ENCODE peak calls at places on chromosomes 6 and 20, in ten cellular contexts. Z is HepG2; T is activated naive CD4-positive, alpha-beta T cell; C is amniotic stem cell; J is fibroblast of pulmonary artery; S is WTC11; N is cardiac muscle cell; B is ovary; F is NCI-H1105; I is pulmonary artery endothelial cell. K is an unnamed sample.

GRCh38 chr6:44151348-44152108 is 7.1 kb upstream of the CAPN11 start:
- DNase-seq in Z (peak), T (peak), C (no peak), J (peak), S (peak), N (peak), B (peak), F (peak), I (no peak), K (peak)

GRCh38 chr6:134111062-134111677 is 58.7 kb upstream of the SLC2A12 start:
- DNase-seq in Z (peak), T (no peak), C (peak), J (peak), S (peak), N (peak), B (no peak), F (no peak), I (peak), K (peak)

GRCh38 chr6:151370509-151371078 is 20.8 kb downstream of the ZBTB2 start:
- DNase-seq in Z (no peak), T (no peak), C (no peak), J (peak), S (no peak), N (peak), B (no peak), F (no peak), I (no peak), K (peak)

GRCh38 chr6:13848553-13849150 is 34.3 kb upstream of the MCUR1 start:
- DNase-seq in Z (no peak), T (no peak), C (no peak), J (no peak), S (no peak), N (peak), B (no peak), F (no peak), I (no peak), K (no peak)

GRCh38 chr6:79878142-79878748 is 69.1 kb downstream of the ELOVL4 start:
- DNase-seq in Z (no peak), T (no peak), C (no peak), J (peak), S (no peak), N (peak), B (no peak), F (no peak), I (no peak), K (peak)

GRCh38 chr6:128557086-128557485 is 36.7 kb upstream of the PTPRK start:
- DNase-seq in Z (no peak), T (no peak), C (no peak), J (peak), S (no peak), N (peak), B (no peak), F (no peak), I (no peak), K (peak)

GRCh38 chr6:34273242-34273805 is 24.5 kb upstream of the SMIM29 start:
- DNase-seq in Z (peak), T (no peak), C (no peak), J (peak), S (no peak), N (peak), B (peak), F (no peak), I (peak), K (peak)

GRCh38 chr6:152595507-152595906 is 41.7 kb downstream of the SYNE1 start:
- DNase-seq in Z (peak), T (no peak), C (no peak), J (peak), S (no peak), N (peak), B (no peak), F (no peak), I (no peak), K (no peak)

GRCh38 chr6:48813821-48814220 is 649.2 kb downstream of the MMUT start:
- DNase-seq in Z (no peak), T (no peak), C (no peak), J (peak), S (no peak), N (peak), B (no peak), F (no peak), I (no peak), K (peak)

GRCh38 chr6:131547524-131547923 is 25.5 kb upstream of the ARG1 start:
- DNase-seq in Z (no peak), T (no peak), C (no peak), J (no peak), S (no peak), N (no peak), B (no peak), F (no peak), I (no peak), K (no peak)

GRCh38 chr6:17054647-17055046 is 47.2 kb upstream of the STMND1 start:
- DNase-seq in Z (no peak), T (no peak), C (no peak), J (no peak), S (no peak), N (no peak), B (no peak), F (no peak), I (no peak), K (no peak)

GRCh38 chr6:95197590-95197989 is 379.7 kb upstream of the MANEA start:
- DNase-seq in Z (no peak), T (no peak), C (no peak), J (no peak), S (no peak), N (no peak), B (no peak), F (no peak), I (no peak), K (no peak)

GRCh38 chr20:59823456-59823855 is 110.0 kb downstream of the SYCP2 start:
- DNase-seq in Z (no peak), T (no peak), C (no peak), J (no peak), S (no peak), N (no peak), B (no peak), F (no peak), I (no peak), K (no peak)

GRCh38 chr20:54355631-54356280 is 119.6 kb upstream of the DOK5 start:
- DNase-seq in Z (no peak), T (no peak), C (no peak), J (peak), S (no peak), N (peak), B (no peak), F (no peak), I (no peak), K (no peak)

GRCh38 chr20:22687676-22688360 is 103.4 kb upstream of the FOXA2 start:
- DNase-seq in Z (no peak), T (no peak), C (no peak), J (no peak), S (no peak), N (no peak), B (no peak), F (no peak), I (no peak), K (no peak)

GRCh38 chr6:108800510-108800909 is 47.7 kb upstream of the ARMC2 start:
- DNase-seq in Z (no peak), T (no peak), C (no peak), J (peak), S (no peak), N (peak), B (no peak), F (no peak), I (no peak), K (no peak)

GRCh38 chr6:142380626-142381025 is 78.8 kb downstream of the ADGRG6 start:
- DNase-seq in Z (no peak), T (no peak), C (no peak), J (no peak), S (no peak), N (no peak), B (no peak), F (no peak), I (no peak), K (no peak)

GRCh38 chr6:56036911-56037310 is 161.5 kb upstream of the BMP5 start:
- DNase-seq in Z (no peak), T (no peak), C (no peak), J (no peak), S (no peak), N (no peak), B (no peak), F (no peak), I (no peak), K (no peak)

GRCh38 chr20:51029963-51030930 is 7.3 kb upstream of the KCNG1 start:
- DNase-seq in Z (no peak), T (no peak), C (no peak), J (peak), S (no peak), N (peak), B (no peak), F (no peak), I (no peak), K (no peak)

GRCh38 chr6:91483415-91483814 is 896.5 kb upstream of the MAP3K7 start:
- DNase-seq in Z (no peak), T (no peak), C (no peak), J (no peak), S (no peak), N (no peak), B (no peak), F (no peak), I (no peak), K (no peak)

GRCh38 chr6:71248306-71248705 is 40.3 kb upstream of the OGFRL1 start:
- DNase-seq in Z (peak), T (no peak), C (peak), J (peak), S (no peak), N (peak), B (no peak), F (no peak), I (no peak), K (peak)

GRCh38 chr6:46269447-46270229 is 98.9 kb upstream of the ENPP5 start:
- DNase-seq in Z (no peak), T (no peak), C (no peak), J (no peak), S (no peak), N (peak), B (peak), F (no peak), I (no peak), K (no peak)

GRCh38 chr20:662289-663192 is 9.5 kb upstream of the SRXN1 start:
- DNase-seq in Z (no peak), T (no peak), C (no peak), J (no peak), S (no peak), N (no peak), B (no peak), F (no peak), I (no peak), K (no peak)

GRCh38 chr20:32906871-32907495 is 48.3 kb downstream of the EFCAB8 start:
- DNase-seq in Z (no peak), T (no peak), C (no peak), J (no peak), S (no peak), N (no peak), B (no peak), F (no peak), I (no peak), K (no peak)

GRCh38 chr6:118869894-118870665 is 23.9 kb upstream of the ASF1A start:
- DNase-seq in Z (peak), T (no peak), C (no peak), J (peak), S (no peak), N (peak), B (no peak), F (no peak), I (peak), K (peak)

GRCh38 chr6:39493174-39493573 is 170.7 kb upstream of the KCNK16 start:
- DNase-seq in Z (no peak), T (no peak), C (no peak), J (peak), S (no peak), N (peak), B (no peak), F (no peak), I (no peak), K (no peak)

GRCh38 chr6:127302728-127303675 is 36.3 kb downstream of the RNF146 start:
- DNase-seq in Z (peak), T (no peak), C (no peak), J (peak), S (no peak), N (peak), B (peak), F (peak), I (no peak), K (peak)

GRCh38 chr6:152091851-152092341 is 284.4 kb downstream of the ESR1 start:
- DNase-seq in Z (no peak), T (no peak), C (no peak), J (peak), S (no peak), N (peak), B (no peak), F (no peak), I (no peak), K (peak)

GRCh38 chr6:129835691-129836090 is 25.4 kb downstream of the TMEM244 start:
- DNase-seq in Z (no peak), T (no peak), C (no peak), J (no peak), S (no peak), N (no peak), B (no peak), F (no peak), I (no peak), K (peak)

GRCh38 chr6:158933075-158933474 is 66.9 kb downstream of the RSPH3 start:
- DNase-seq in Z (no peak), T (no peak), C (no peak), J (no peak), S (no peak), N (no peak), B (no peak), F (no peak), I (no peak), K (no peak)

GRCh38 chr6:15282334-15282733 is 36.5 kb downstream of the JARID2 start:
- DNase-seq in Z (no peak), T (no peak), C (no peak), J (no peak), S (no peak), N (no peak), B (no peak), F (no peak), I (no peak), K (no peak)

GRCh38 chr20:44635877-44636276 is 15.6 kb downstream of the ADA start:
- DNase-seq in Z (no peak), T (no peak), C (no peak), J (no peak), S (no peak), N (no peak), B (no peak), F (no peak), I (no peak), K (no peak)